ENCODE peak calls at places on chromosome 4, in seven cellular contexts. One of them, this sample, is unnamed.

GRCh38 chr4:92387459-92388069 is 83.8 kb downstream of the GRID2 start:
- DNase-seq in heart right ventricle: peak
- DNase-seq in endothelial cell: peak
- DNase-seq in sigmoid colon: no peak
- DNase-seq in brain microvascular endothelial cell: peak
- DNase-seq in IMR-90: peak
- DNase-seq in neural progenitor cell: peak
- DNase-seq in this sample: peak

GRCh38 chr4:141028024-141028529 is 105.2 kb downstream of the RNF150 start:
- DNase-seq in neural progenitor cell: no peak
- DNase-seq in heart right ventricle: no peak
- DNase-seq in endothelial cell: no peak
- DNase-seq in sigmoid colon: no peak
- DNase-seq in brain microvascular endothelial cell: no peak
- DNase-seq in IMR-90: peak
- DNase-seq in this sample: peak

GRCh38 chr4:89161841-89162240 is 50.5 kb downstream of the TIGD2 start:
- DNase-seq in endothelial cell: no peak
- DNase-seq in sigmoid colon: no peak
- DNase-seq in IMR-90: peak
- DNase-seq in neural progenitor cell: no peak
- DNase-seq in heart right ventricle: no peak
- DNase-seq in brain microvascular endothelial cell: no peak
- DNase-seq in this sample: no peak

GRCh38 chr4:102620697-102621497 is 119.7 kb downstream of the NFKB1 start:
- DNase-seq in brain microvascular endothelial cell: peak
- DNase-seq in sigmoid colon: no peak
- DNase-seq in heart right ventricle: no peak
- DNase-seq in neural progenitor cell: peak
- DNase-seq in IMR-90: peak
- DNase-seq in endothelial cell: no peak
- DNase-seq in this sample: peak

GRCh38 chr4:8729408-8730149 is 137.0 kb downstream of the CPZ start:
- DNase-seq in IMR-90: no peak
- DNase-seq in endothelial cell: no peak
- DNase-seq in neural progenitor cell: no peak
- DNase-seq in brain microvascular endothelial cell: no peak
- DNase-seq in sigmoid colon: peak
- DNase-seq in heart right ventricle: no peak
- DNase-seq in this sample: no peak

GRCh38 chr4:156197216-156197615 is 243.6 kb upstream of the CTSO start:
- DNase-seq in brain microvascular endothelial cell: no peak
- DNase-seq in endothelial cell: no peak
- DNase-seq in heart right ventricle: no peak
- DNase-seq in sigmoid colon: peak
- DNase-seq in IMR-90: no peak
- DNase-seq in neural progenitor cell: peak
- DNase-seq in this sample: no peak

GRCh38 chr4:2255501-2256155 is 6.3 kb downstream of the MXD4 start:
- DNase-seq in brain microvascular endothelial cell: no peak
- DNase-seq in IMR-90: no peak
- DNase-seq in sigmoid colon: peak
- DNase-seq in heart right ventricle: peak
- DNase-seq in neural progenitor cell: no peak
- DNase-seq in endothelial cell: no peak
- DNase-seq in this sample: no peak

GRCh38 chr4:20878806-20879205 is 178.5 kb downstream of the PACRGL start:
- DNase-seq in endothelial cell: no peak
- DNase-seq in sigmoid colon: no peak
- DNase-seq in heart right ventricle: no peak
- DNase-seq in brain microvascular endothelial cell: no peak
- DNase-seq in neural progenitor cell: peak
- DNase-seq in IMR-90: no peak
- DNase-seq in this sample: no peak

GRCh38 chr4:92059615-92060014 is 244.2 kb upstream of the GRID2 start:
- DNase-seq in brain microvascular endothelial cell: no peak
- DNase-seq in IMR-90: no peak
- DNase-seq in sigmoid colon: no peak
- DNase-seq in endothelial cell: no peak
- DNase-seq in heart right ventricle: no peak
- DNase-seq in neural progenitor cell: no peak
- DNase-seq in this sample: no peak

GRCh38 chr4:127916512-127916911 is 35.8 kb downstream of the PLK4 start:
- DNase-seq in IMR-90: peak
- DNase-seq in sigmoid colon: no peak
- DNase-seq in endothelial cell: no peak
- DNase-seq in brain microvascular endothelial cell: no peak
- DNase-seq in neural progenitor cell: no peak
- DNase-seq in heart right ventricle: no peak
- DNase-seq in this sample: no peak

GRCh38 chr4:39365360-39365759 is 802 bp downstream of the RFC1 start:
- DNase-seq in neural progenitor cell: no peak
- DNase-seq in IMR-90: no peak
- DNase-seq in brain microvascular endothelial cell: no peak
- DNase-seq in sigmoid colon: no peak
- DNase-seq in endothelial cell: no peak
- DNase-seq in heart right ventricle: no peak
- DNase-seq in this sample: no peak

GRCh38 chr4:7974425-7974824 is 34.8 kb upstream of the AFAP1 start:
- DNase-seq in endothelial cell: no peak
- DNase-seq in heart right ventricle: no peak
- DNase-seq in neural progenitor cell: no peak
- DNase-seq in brain microvascular endothelial cell: no peak
- DNase-seq in IMR-90: no peak
- DNase-seq in sigmoid colon: no peak
- DNase-seq in this sample: no peak

GRCh38 chr4:86376850-86377249 is 17.0 kb upstream of the MAPK10 start:
- DNase-seq in sigmoid colon: no peak
- DNase-seq in endothelial cell: no peak
- DNase-seq in IMR-90: peak
- DNase-seq in heart right ventricle: no peak
- DNase-seq in brain microvascular endothelial cell: no peak
- DNase-seq in neural progenitor cell: peak
- DNase-seq in this sample: peak

GRCh38 chr4:123232439-123232838 is 164.2 kb upstream of the SPRY1 start:
- DNase-seq in IMR-90: peak
- DNase-seq in heart right ventricle: no peak
- DNase-seq in endothelial cell: no peak
- DNase-seq in neural progenitor cell: no peak
- DNase-seq in brain microvascular endothelial cell: no peak
- DNase-seq in sigmoid colon: no peak
- DNase-seq in this sample: no peak

GRCh38 chr4:155026715-155027114 is 181.7 kb upstream of the NPY2R start:
- DNase-seq in IMR-90: no peak
- DNase-seq in sigmoid colon: no peak
- DNase-seq in brain microvascular endothelial cell: no peak
- DNase-seq in endothelial cell: no peak
- DNase-seq in neural progenitor cell: no peak
- DNase-seq in heart right ventricle: no peak
- DNase-seq in this sample: no peak

GRCh38 chr4:155025762-155026457 is 182.5 kb upstream of the NPY2R start:
- DNase-seq in IMR-90: no peak
- DNase-seq in endothelial cell: peak
- DNase-seq in neural progenitor cell: peak
- DNase-seq in heart right ventricle: peak
- DNase-seq in sigmoid colon: no peak
- DNase-seq in brain microvascular endothelial cell: peak
- DNase-seq in this sample: no peak
- TF ChIP-seq CTCF in IMR-90: peak
- TF ChIP-seq CTCF in endothelial cell: peak
- TF ChIP-seq CTCF in neural progenitor cell: peak
- TF ChIP-seq CTCF in heart right ventricle: peak
- TF ChIP-seq CTCF in sigmoid colon: peak
- TF ChIP-seq CTCF in brain microvascular endothelial cell: peak
- TF ChIP-seq CTCF in this sample: peak

GRCh38 chr4:52866734-52867133 is 4.6 kb downstream of the RASL11B start:
- DNase-seq in heart right ventricle: no peak
- DNase-seq in sigmoid colon: no peak
- DNase-seq in brain microvascular endothelial cell: no peak
- DNase-seq in IMR-90: no peak
- DNase-seq in endothelial cell: no peak
- DNase-seq in neural progenitor cell: no peak
- DNase-seq in this sample: no peak

GRCh38 chr4:52869656-52870055 is 7.5 kb downstream of the RASL11B start:
- DNase-seq in brain microvascular endothelial cell: no peak
- DNase-seq in heart right ventricle: no peak
- DNase-seq in IMR-90: no peak
- DNase-seq in neural progenitor cell: no peak
- DNase-seq in endothelial cell: no peak
- DNase-seq in sigmoid colon: no peak
- DNase-seq in this sample: no peak

GRCh38 chr4:52870225-52870624 is 8.1 kb downstream of the RASL11B start:
- DNase-seq in sigmoid colon: no peak
- DNase-seq in brain microvascular endothelial cell: no peak
- DNase-seq in endothelial cell: no peak
- DNase-seq in heart right ventricle: peak
- DNase-seq in neural progenitor cell: no peak
- DNase-seq in IMR-90: no peak
- DNase-seq in this sample: no peak

GRCh38 chr4:52869196-52869595 is 7.1 kb downstream of the RASL11B start:
- DNase-seq in neural progenitor cell: no peak
- DNase-seq in endothelial cell: no peak
- DNase-seq in brain microvascular endothelial cell: no peak
- DNase-seq in IMR-90: peak
- DNase-seq in sigmoid colon: peak
- DNase-seq in heart right ventricle: peak
- DNase-seq in this sample: no peak

GRCh38 chr4:52868138-52868537 is 6.0 kb downstream of the RASL11B start:
- DNase-seq in endothelial cell: no peak
- DNase-seq in neural progenitor cell: peak
- DNase-seq in sigmoid colon: no peak
- DNase-seq in brain microvascular endothelial cell: no peak
- DNase-seq in IMR-90: no peak
- DNase-seq in heart right ventricle: peak
- DNase-seq in this sample: no peak
- TF ChIP-seq CTCF in endothelial cell: no peak
- TF ChIP-seq CTCF in neural progenitor cell: no peak
- TF ChIP-seq CTCF in sigmoid colon: no peak
- TF ChIP-seq CTCF in brain microvascular endothelial cell: no peak
- TF ChIP-seq CTCF in IMR-90: no peak
- TF ChIP-seq CTCF in heart right ventricle: peak
- TF ChIP-seq CTCF in this sample: no peak

GRCh38 chr4:104351696-104352095 is 143.0 kb downstream of the CXXC4 start:
- DNase-seq in endothelial cell: no peak
- DNase-seq in IMR-90: no peak
- DNase-seq in heart right ventricle: no peak
- DNase-seq in sigmoid colon: no peak
- DNase-seq in brain microvascular endothelial cell: no peak
- DNase-seq in neural progenitor cell: no peak
- DNase-seq in this sample: no peak

GRCh38 chr4:104353481-104353880 is 141.2 kb downstream of the CXXC4 start:
- DNase-seq in brain microvascular endothelial cell: no peak
- DNase-seq in heart right ventricle: no peak
- DNase-seq in IMR-90: no peak
- DNase-seq in neural progenitor cell: no peak
- DNase-seq in sigmoid colon: no peak
- DNase-seq in endothelial cell: no peak
- DNase-seq in this sample: no peak

GRCh38 chr4:104352211-104352610 is 142.5 kb downstream of the CXXC4 start:
- DNase-seq in IMR-90: no peak
- DNase-seq in brain microvascular endothelial cell: no peak
- DNase-seq in sigmoid colon: no peak
- DNase-seq in endothelial cell: no peak
- DNase-seq in neural progenitor cell: peak
- DNase-seq in heart right ventricle: no peak
- DNase-seq in this sample: no peak
- TF ChIP-seq CTCF in IMR-90: no peak
- TF ChIP-seq CTCF in brain microvascular endothelial cell: peak
- TF ChIP-seq CTCF in sigmoid colon: no peak
- TF ChIP-seq CTCF in endothelial cell: peak
- TF ChIP-seq CTCF in neural progenitor cell: peak
- TF ChIP-seq CTCF in heart right ventricle: no peak
- TF ChIP-seq CTCF in this sample: peak

GRCh38 chr4:4865705-4866123 is 6.2 kb downstream of the MSX1 start:
- DNase-seq in IMR-90: no peak
- DNase-seq in sigmoid colon: no peak
- DNase-seq in endothelial cell: no peak
- DNase-seq in neural progenitor cell: peak
- DNase-seq in heart right ventricle: no peak
- DNase-seq in brain microvascular endothelial cell: no peak
- DNase-seq in this sample: no peak

GRCh38 chr4:4867745-4868505 is 8.5 kb downstream of the MSX1 start:
- DNase-seq in IMR-90: no peak
- DNase-seq in neural progenitor cell: peak
- DNase-seq in heart right ventricle: no peak
- DNase-seq in sigmoid colon: no peak
- DNase-seq in brain microvascular endothelial cell: no peak
- DNase-seq in endothelial cell: no peak
- DNase-seq in this sample: no peak

GRCh38 chr4:4866124-4866832 is 6.8 kb downstream of the MSX1 start:
- DNase-seq in neural progenitor cell: peak
- DNase-seq in brain microvascular endothelial cell: no peak
- DNase-seq in heart right ventricle: no peak
- DNase-seq in IMR-90: no peak
- DNase-seq in sigmoid colon: no peak
- DNase-seq in endothelial cell: peak
- DNase-seq in this sample: no peak

GRCh38 chr4:4868506-4869379 is 9.3 kb downstream of the MSX1 start:
- DNase-seq in sigmoid colon: no peak
- DNase-seq in IMR-90: no peak
- DNase-seq in endothelial cell: no peak
- DNase-seq in heart right ventricle: no peak
- DNase-seq in neural progenitor cell: peak
- DNase-seq in brain microvascular endothelial cell: no peak
- DNase-seq in this sample: no peak

DNA sequence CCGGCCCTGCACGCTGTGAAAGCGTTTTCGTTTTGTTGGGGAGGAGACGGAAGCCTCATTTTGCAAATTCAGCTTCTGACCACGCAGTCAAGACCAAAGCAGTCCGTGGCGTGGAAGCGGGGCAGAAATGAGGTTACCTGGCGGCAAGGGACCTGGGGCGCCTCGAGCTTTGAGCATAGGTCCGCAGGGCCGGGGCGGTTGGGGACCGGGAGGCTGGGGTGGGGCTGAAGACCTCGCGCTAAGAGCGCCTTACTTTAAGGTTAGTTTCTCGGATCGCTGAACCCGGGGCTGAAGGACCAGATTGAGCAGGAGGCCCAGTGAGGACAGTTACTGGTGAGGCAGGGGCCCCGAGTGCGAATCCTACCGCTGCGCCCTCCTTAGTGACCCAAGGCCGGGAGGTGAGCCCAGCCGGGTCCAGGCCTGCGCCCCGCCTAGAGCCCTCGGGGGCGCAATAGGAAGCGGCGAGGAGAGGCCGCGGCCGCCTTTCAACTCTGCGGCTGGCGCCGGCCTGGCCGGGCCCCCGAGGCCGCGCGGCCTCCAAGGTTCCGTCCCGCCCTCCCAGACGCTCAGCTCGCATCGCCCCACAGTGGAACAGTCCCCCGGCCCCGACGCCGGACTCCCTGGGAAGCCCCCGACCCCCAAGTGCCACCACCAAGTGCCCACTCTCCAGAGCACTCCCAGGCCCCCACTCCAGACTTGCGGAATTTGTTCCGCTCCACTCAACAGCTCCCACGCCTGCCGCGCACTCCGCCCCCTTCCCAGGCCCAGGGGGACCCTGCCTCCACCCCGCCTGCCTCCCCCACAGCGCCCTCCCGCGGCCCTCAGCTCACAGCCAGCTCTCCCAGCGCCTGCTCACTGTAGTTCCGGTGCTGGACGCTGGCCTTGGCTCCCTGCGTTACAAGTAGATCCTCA is 7.6 kb downstream of the MSX1 start:
- DNase-seq in brain microvascular endothelial cell: no peak
- DNase-seq in IMR-90: no peak
- DNase-seq in sigmoid colon: no peak
- DNase-seq in endothelial cell: peak
- DNase-seq in neural progenitor cell: peak
- DNase-seq in heart right ventricle: peak
- DNase-seq in this sample: no peak
- TF ChIP-seq CTCF in brain microvascular endothelial cell: peak
- TF ChIP-seq CTCF in IMR-90: no peak
- TF ChIP-seq CTCF in sigmoid colon: no peak
- TF ChIP-seq CTCF in endothelial cell: peak
- TF ChIP-seq CTCF in neural progenitor cell: peak
- TF ChIP-seq CTCF in heart right ventricle: peak
- TF ChIP-seq CTCF in this sample: no peak

This sample was measured in foreskin keratinocyte.